ENCODE peak calls at places on chromosomes 13 and 19, in eight cellular contexts. K, D, Z, S, A, V, H and N are unnamed samples.

GRCh38 chr19:39320948-39321831 is 527 bp upstream of the LRFN1 start:
- DNase-seq in K (no peak), D (no peak), Z (no peak), S (no peak), A (no peak), V (no peak), H (no peak), N (no peak)

GRCh38 chr19:33332248-33332647 is 29.9 kb upstream of the CEBPA start:
- DNase-seq in K (no peak), D (no peak), Z (no peak), S (no peak), A (no peak), V (no peak), H (no peak), N (no peak)

GRCh38 chr19:2271516-2272103 is 10.4 kb downstream of the PEAK3 start:
- DNase-seq in K (no peak), D (no peak), Z (peak; percentile 82), S (no peak), A (no peak), V (peak; percentile 37), H (peak; percentile 82), N (peak; percentile 75)

GRCh38 chr13:95641291-95641811 is 3.2 kb downstream of the DZIP1 start:
- DNase-seq in K (no peak), D (peak; percentile 26), Z (peak; percentile 69), S (peak; percentile 54), A (peak; percentile 63), V (peak; percentile 10), H (peak; percentile 17), N (no peak)

GRCh38 chr13:40438999-40439797 is 227.2 kb downstream of the FOXO1 start:
- DNase-seq in K (no peak), D (no peak), Z (peak; percentile 22), S (no peak), A (no peak), V (no peak), H (peak; percentile 36), N (peak; percentile 58)

GRCh38 chr13:98439136-98439828 is 137.6 kb downstream of the STK24 start:
- DNase-seq in K (no peak), D (no peak), Z (no peak), S (no peak), A (no peak), V (no peak), H (no peak), N (no peak)

GRCh38 chr19:48614436-48615144 is at the start of gene FAM83E:
- DNase-seq in K (no peak), D (no peak), Z (no peak), S (no peak), A (peak; percentile 86), V (peak; percentile 96), H (no peak), N (no peak)

GRCh38 chr19:19049406-19049805 is 14.4 kb upstream of the SLC25A42 start:
- DNase-seq in K (no peak), D (no peak), Z (no peak), S (no peak), A (no peak), V (no peak), H (no peak), N (no peak)

GRCh38 chr13:100984349-100984748 is 309.8 kb upstream of the TMTC4 start:
- DNase-seq in K (no peak), D (no peak), Z (peak; percentile 44), S (no peak), A (no peak), V (no peak), H (no peak), N (no peak)

GRCh38 chr19:36151144-36152051 is 849 bp downstream of the COX7A1 start:
- DNase-seq in K (no peak), D (peak; percentile 66), Z (peak; percentile 21), S (no peak), A (no peak), V (no peak), H (no peak), N (no peak)

GRCh38 chr19:15260939-15261338 is 28.7 kb upstream of the EPHX3 start:
- DNase-seq in K (no peak), D (no peak), Z (no peak), S (no peak), A (no peak), V (no peak), H (peak; percentile 23), N (no peak)

GRCh38 chr19:18972851-18973250 is 31.8 kb upstream of the HOMER3 start:
- DNase-seq in K (no peak), D (no peak), Z (no peak), S (no peak), A (no peak), V (no peak), H (no peak), N (no peak)

GRCh38 chr13:50126378-50127016 is 111.3 kb downstream of the KCNRG start:
- DNase-seq in K (no peak), D (no peak), Z (no peak), S (no peak), A (no peak), V (peak; percentile 53), H (peak; percentile 58), N (peak; percentile 38)

GRCh38 chr13:99496322-99497142 is 4.7 kb upstream of the TM9SF2 start:
- DNase-seq in K (peak; percentile 64), D (no peak), Z (no peak), S (no peak), A (no peak), V (peak; percentile 76), H (peak; percentile 91), N (peak; percentile 94)

GRCh38 chr13:80798576-80799133 is 457.7 kb upstream of the SPRY2 start:
- DNase-seq in K (no peak), D (no peak), Z (no peak), S (no peak), A (no peak), V (no peak), H (no peak), N (no peak)

GRCh38 chr13:108096301-108096700 is 119.0 kb downstream of the LIG4 start:
- DNase-seq in K (no peak), D (no peak), Z (no peak), S (no peak), A (no peak), V (no peak), H (no peak), N (no peak)

GRCh38 chr19:8686549-8686948 is 12.0 kb downstream of the ACTL9 start:
- DNase-seq in K (no peak), D (no peak), Z (no peak), S (no peak), A (no peak), V (no peak), H (no peak), N (no peak)

GRCh38 chr19:51529301-51529700 is 2.2 kb downstream of the SIGLEC6 start:
- DNase-seq in K (no peak), D (no peak), Z (no peak), S (no peak), A (no peak), V (no peak), H (no peak), N (no peak)

GRCh38 chr13:26328326-26328725 is 74.4 kb downstream of the CDK8 start:
- DNase-seq in K (no peak), D (no peak), Z (no peak), S (no peak), A (no peak), V (no peak), H (no peak), N (no peak)

GRCh38 chr13:42041684-42042035 is 6.8 kb upstream of the DGKH start:
- DNase-seq in K (no peak), D (peak; percentile 63), Z (peak; percentile 74), S (no peak), A (peak; percentile 71), V (peak; percentile 62), H (peak; percentile 62), N (peak; percentile 61)

GRCh38 chr19:48258350-48258749 is 2.6 kb upstream of the CARD8 start:
- DNase-seq in K (no peak), D (no peak), Z (no peak), S (no peak), A (no peak), V (no peak), H (no peak), N (no peak)

GRCh38 chr19:48784527-48784926 is 26.3 kb downstream of the BCAT2 start:
- DNase-seq in K (no peak), D (no peak), Z (no peak), S (no peak), A (no peak), V (no peak), H (peak; percentile 13), N (peak; percentile 22)

GRCh38 chr13:114065141-114065925 is 67.1 kb downstream of the RASA3 start:
- DNase-seq in K (peak; percentile 60), D (peak; percentile 87), Z (peak; percentile 94), S (peak; percentile 71), A (peak; percentile 77), V (peak; percentile 80), H (peak; percentile 98), N (peak; percentile 99)

GRCh38 chr19:12015753-12016116 is 19.7 kb downstream of the ZNF433 start:
- DNase-seq in K (no peak), D (no peak), Z (no peak), S (no peak), A (no peak), V (no peak), H (no peak), N (peak; percentile 11)

GRCh38 chr13:26308250-26308649 is 54.3 kb downstream of the CDK8 start:
- DNase-seq in K (no peak), D (no peak), Z (no peak), S (no peak), A (no peak), V (no peak), H (no peak), N (no peak)

GRCh38 chr13:113845723-113846638 is 17.9 kb downstream of the GAS6 start:
- DNase-seq in K (no peak), D (no peak), Z (peak; percentile 34), S (no peak), A (no peak), V (peak; percentile 3), H (no peak), N (no peak)

GRCh38 chr19:6744381-6745288 is 5.2 kb downstream of the TRIP10 start:
- DNase-seq in K (no peak), D (peak; percentile 54), Z (peak; percentile 94), S (peak; percentile 49), A (no peak), V (peak; percentile 90), H (peak; percentile 86), N (peak; percentile 93)